ENCODE peak calls at places on chromosomes 3 and 15, in five cellular contexts. One of them, this sample, is unnamed.

GRCh38 chr3:137012097-137012501 is 54.3 kb downstream of the IL20RB start:
- DNase-seq in GM12891: no peak
- DNase-seq in stomach: no peak
- DNase-seq in breast epithelium: no peak
- DNase-seq in GM12892: no peak
- DNase-seq in this sample: no peak

GRCh38 chr3:141105828-141106628 is 54.9 kb downstream of the SPSB4 start:
- DNase-seq in GM12891: peak
- DNase-seq in stomach: peak
- DNase-seq in breast epithelium: peak
- DNase-seq in GM12892: no peak
- DNase-seq in this sample: peak

GRCh38 chr15:98420837-98421236 is 227.5 kb upstream of the IGF1R start:
- DNase-seq in GM12891: no peak
- DNase-seq in stomach: no peak
- DNase-seq in breast epithelium: no peak
- DNase-seq in GM12892: no peak
- DNase-seq in this sample: no peak

GRCh38 chr15:50953302-50953701 is 44.8 kb downstream of the AP4E1 start:
- DNase-seq in GM12891: no peak
- DNase-seq in stomach: no peak
- DNase-seq in breast epithelium: no peak
- DNase-seq in GM12892: no peak
- DNase-seq in this sample: no peak

GRCh38 chr3:160049570-160049969 is 60.9 kb downstream of the IL12A start:
- DNase-seq in GM12891: no peak
- DNase-seq in stomach: no peak
- DNase-seq in breast epithelium: no peak
- DNase-seq in GM12892: no peak
- DNase-seq in this sample: no peak

GRCh38 chr3:112411425-112411824 is 78.5 kb downstream of the CD200 start:
- DNase-seq in GM12891: no peak
- DNase-seq in stomach: no peak
- DNase-seq in breast epithelium: no peak
- DNase-seq in GM12892: no peak
- DNase-seq in this sample: no peak

GRCh38 chr3:133895208-133896001 is at the start of gene RAB6B:
- DNase-seq in GM12891: peak
- DNase-seq in stomach: no peak
- DNase-seq in breast epithelium: no peak
- DNase-seq in GM12892: peak
- DNase-seq in this sample: peak

GRCh38 chr3:157530637-157531300 is 27.6 kb upstream of the VEPH1 start:
- DNase-seq in GM12891: no peak
- DNase-seq in stomach: no peak
- DNase-seq in breast epithelium: no peak
- DNase-seq in GM12892: no peak
- DNase-seq in this sample: no peak

GRCh38 chr3:177597325-177598109 is 400.2 kb upstream of the TBL1XR1 start:
- DNase-seq in GM12891: no peak
- DNase-seq in stomach: no peak
- DNase-seq in breast epithelium: peak
- DNase-seq in GM12892: peak
- DNase-seq in this sample: no peak

GRCh38 chr3:64188810-64189560 is 36.3 kb downstream of the PRICKLE2 start:
- DNase-seq in GM12891: no peak
- DNase-seq in stomach: no peak
- DNase-seq in breast epithelium: no peak
- DNase-seq in GM12892: no peak
- DNase-seq in this sample: no peak

GRCh38 chr3:186200746-186201145 is 91.9 kb upstream of the ETV5 start:
- DNase-seq in GM12891: no peak
- DNase-seq in stomach: no peak
- DNase-seq in breast epithelium: peak
- DNase-seq in GM12892: no peak
- DNase-seq in this sample: no peak

GRCh38 chr15:74006774-74007639 is 12.5 kb downstream of the PML start:
- DNase-seq in GM12891: no peak
- DNase-seq in stomach: no peak
- DNase-seq in breast epithelium: no peak
- DNase-seq in GM12892: no peak
- DNase-seq in this sample: no peak
- TF ChIP-seq POLR2AphosphoS5 in GM12891: no peak
- TF ChIP-seq POLR2AphosphoS5 in stomach: peak
- TF ChIP-seq POLR2AphosphoS5 in breast epithelium: no peak
- TF ChIP-seq POLR2AphosphoS5 in GM12892: no peak
- TF ChIP-seq POLR2AphosphoS5 in this sample: no peak

DNA sequence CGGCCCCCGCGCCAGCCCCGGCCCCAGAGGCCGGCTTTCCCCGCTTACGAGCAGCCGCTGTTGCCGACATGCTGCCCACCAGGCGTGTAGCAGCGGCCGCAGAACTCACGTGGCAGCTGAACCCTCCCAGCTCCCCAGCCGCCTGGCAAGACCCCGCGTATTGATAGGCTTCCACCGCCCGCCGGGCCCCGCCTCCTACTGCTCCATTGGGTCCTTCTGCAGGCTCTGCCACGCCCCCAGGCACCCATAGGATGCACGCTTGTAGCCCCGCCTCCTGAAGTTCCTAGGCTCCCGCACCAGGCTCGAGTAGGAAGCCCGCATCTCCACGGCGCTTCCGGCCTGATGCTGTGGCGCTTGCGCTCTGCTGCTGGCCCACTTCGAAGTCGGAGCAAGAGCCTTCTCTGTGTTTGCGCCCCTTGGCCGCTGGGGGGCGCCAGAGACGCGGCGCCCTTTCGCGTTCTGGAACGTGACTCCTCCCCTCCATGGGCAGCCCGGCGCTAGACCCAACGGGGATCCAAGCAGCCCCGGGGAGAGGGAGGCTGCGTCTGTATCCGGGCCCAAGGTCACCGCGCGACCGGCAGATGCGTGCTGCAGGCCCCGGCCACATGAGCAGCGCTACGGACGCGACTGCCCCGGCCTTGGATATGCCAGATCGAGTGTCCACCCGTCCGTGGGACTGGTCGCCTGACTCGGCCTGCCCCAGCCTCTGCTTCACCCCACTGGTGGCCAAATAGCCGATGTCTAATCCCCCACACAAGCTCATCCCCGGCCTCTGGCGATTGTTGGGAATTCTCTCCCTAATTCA is at the start of the genes PARP3 and RRP9:
- DNase-seq in GM12891: peak
- DNase-seq in stomach: peak
- DNase-seq in breast epithelium: peak
- DNase-seq in GM12892: peak
- DNase-seq in this sample: peak
- TF ChIP-seq POLR2A in GM12891: no peak
- TF ChIP-seq POLR2A in stomach: no peak
- TF ChIP-seq POLR2A in breast epithelium: peak
- TF ChIP-seq POLR2A in GM12892: peak
- TF ChIP-seq POLR2A in this sample: no peak

DNA sequence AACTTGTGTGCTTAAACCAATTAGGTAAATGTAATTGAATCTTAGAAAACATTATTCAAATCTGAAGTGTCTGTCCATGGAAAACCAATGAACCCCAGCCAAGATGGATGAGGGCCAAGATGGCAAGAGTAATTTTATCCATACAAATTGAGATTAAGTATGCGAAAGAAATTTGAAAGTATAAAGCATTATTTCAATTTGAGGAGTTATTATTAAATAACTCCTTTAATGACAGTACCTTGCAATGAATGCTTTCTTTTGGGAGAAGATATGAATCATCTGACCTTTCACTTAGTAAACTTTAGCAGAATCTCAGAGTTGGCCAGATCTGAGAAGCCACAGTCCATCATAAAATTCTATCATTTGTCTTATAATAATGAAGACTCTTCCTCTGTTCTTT is 435.0 kb upstream of the THBS1 start:
- DNase-seq in GM12891: no peak
- DNase-seq in stomach: no peak
- DNase-seq in breast epithelium: no peak
- DNase-seq in GM12892: no peak
- DNase-seq in this sample: no peak
- TF ChIP-seq POLR2AphosphoS5 in GM12891: no peak
- TF ChIP-seq POLR2AphosphoS5 in stomach: no peak
- TF ChIP-seq POLR2AphosphoS5 in breast epithelium: no peak
- TF ChIP-seq POLR2AphosphoS5 in GM12892: no peak
- TF ChIP-seq POLR2AphosphoS5 in this sample: no peak

GRCh38 chr15:60373745-60374144 is 24.0 kb downstream of the ANXA2 start:
- DNase-seq in GM12891: no peak
- DNase-seq in stomach: no peak
- DNase-seq in breast epithelium: no peak
- DNase-seq in GM12892: no peak
- DNase-seq in this sample: no peak

GRCh38 chr15:60372756-60373155 is 25.0 kb downstream of the ANXA2 start:
- DNase-seq in GM12891: no peak
- DNase-seq in stomach: no peak
- DNase-seq in breast epithelium: no peak
- DNase-seq in GM12892: no peak
- DNase-seq in this sample: no peak

GRCh38 chr15:60372223-60372622 is 25.6 kb downstream of the ANXA2 start:
- DNase-seq in GM12891: no peak
- DNase-seq in stomach: no peak
- DNase-seq in breast epithelium: no peak
- DNase-seq in GM12892: no peak
- DNase-seq in this sample: no peak

GRCh38 chr15:60374209-60374608 is 23.6 kb downstream of the ANXA2 start:
- DNase-seq in GM12891: no peak
- DNase-seq in stomach: no peak
- DNase-seq in breast epithelium: no peak
- DNase-seq in GM12892: no peak
- DNase-seq in this sample: no peak

GRCh38 chr15:60373327-60373726 is 24.5 kb downstream of the ANXA2 start:
- DNase-seq in GM12891: no peak
- DNase-seq in stomach: no peak
- DNase-seq in breast epithelium: no peak
- DNase-seq in GM12892: no peak
- DNase-seq in this sample: no peak
- TF ChIP-seq POLR2A in GM12891: no peak
- TF ChIP-seq POLR2A in stomach: no peak
- TF ChIP-seq POLR2A in breast epithelium: no peak
- TF ChIP-seq POLR2A in GM12892: no peak
- TF ChIP-seq POLR2A in this sample: no peak